ENCODE peak calls at places on chromosomes 1 and 21, in six cellular contexts. Y is GM12878, F is upper lobe of left lung, R is HepG2, G is K562, H is HCT116. A is an unnamed sample.

GRCh38 chr21:46036696-46037337 is 55.2 kb downstream of the COL6A1 start:
- ATAC-seq in Y (no peak), F (peak), G (no peak), H (no peak), R (no peak), A (no peak)

GRCh38 chr21:41444703-41445464 is 18.8 kb downstream of the MX1 start:
- ATAC-seq in G (no peak), H (no peak), Y (no peak), R (no peak), F (no peak), A (no peak)

GRCh38 chr21:29893687-29894086 is 46.1 kb downstream of the GRIK1 start:
- ATAC-seq in R (no peak), H (no peak), Y (no peak), G (no peak), F (peak), A (no peak)

GRCh38 chr1:101238041-101238515 is 1.3 kb downstream of the S1PR1 start:
- ATAC-seq in F (no peak), R (no peak), H (no peak), G (no peak), Y (peak), A (no peak)

GRCh38 chr1:165876121-165876520 is 48.7 kb downstream of the UCK2 start:
- ATAC-seq in Y (peak), G (no peak), F (no peak), R (no peak), H (no peak), A (no peak)

GRCh38 chr1:155773221-155773620 is 83.8 kb downstream of the GON4L start:
- ATAC-seq in F (no peak), R (no peak), H (no peak), Y (no peak), G (no peak), A (no peak)

GRCh38 chr1:223007935-223008334 is 135.1 kb downstream of the TLR5 start:
- ATAC-seq in H (no peak), F (no peak), R (no peak), G (no peak), Y (no peak), A (no peak)

GRCh38 chr1:182061597-182061996 is at the start of gene ZNF648:
- ATAC-seq in F (no peak), Y (no peak), H (peak), G (peak), R (peak), A (no peak)

GRCh38 chr1:43171876-43172531 is at the start of the genes CFAP57 and EBNA1BP2:
- ATAC-seq in R (peak), F (peak), G (peak), H (peak), Y (peak), A (peak)

GRCh38 chr21:27269646-27270045 is 302.8 kb upstream of the ADAMTS5 start:
- ATAC-seq in Y (no peak), G (no peak), R (no peak), H (no peak), F (no peak), A (peak)

GRCh38 chr1:181676269-181676668 is 193.0 kb downstream of the CACNA1E start:
- ATAC-seq in G (peak), R (peak), Y (peak), H (peak), F (no peak), A (no peak)

GRCh38 chr21:17537299-17537698 is 24.5 kb downstream of the CXADR start:
- ATAC-seq in Y (no peak), H (no peak), F (no peak), G (no peak), R (no peak), A (no peak)

GRCh38 chr21:27700974-27701614 is 734.2 kb upstream of the ADAMTS5 start:
- ATAC-seq in R (peak), G (peak), Y (peak), F (no peak), H (no peak), A (peak)

GRCh38 chr1:99758073-99758511 is 8.3 kb downstream of the FRRS1 start:
- ATAC-seq in Y (peak), G (peak), R (no peak), H (peak), F (no peak), A (no peak)

GRCh38 chr1:234933031-234933430 is 195.6 kb downstream of the TOMM20 start:
- ATAC-seq in Y (peak), R (peak), G (peak), F (no peak), H (peak), A (no peak)

GRCh38 chr1:193951989-193952388 is 765.6 kb upstream of the B3GALT2 start:
- ATAC-seq in Y (no peak), G (no peak), H (no peak), R (peak), F (no peak), A (peak)

GRCh38 chr1:212828395-212828794 is 19.1 kb downstream of the SPATA45 start:
- ATAC-seq in F (no peak), R (peak), H (no peak), Y (no peak), G (no peak), A (no peak)

GRCh38 chr1:111792249-111792648 is 36.5 kb downstream of the DDX20 start:
- ATAC-seq in H (no peak), G (peak), R (peak), F (no peak), Y (no peak), A (no peak)

GRCh38 chr1:7172804-7173203 is 387.6 kb downstream of the CAMTA1 start:
- ATAC-seq in R (no peak), Y (no peak), H (no peak), F (no peak), G (no peak), A (no peak)

GRCh38 chr21:37459575-37459974 is 93.0 kb downstream of the DYRK1A start:
- ATAC-seq in F (no peak), H (no peak), G (no peak), R (no peak), Y (no peak), A (no peak)

GRCh38 chr1:61064673-61065072 is 17.7 kb upstream of the NFIA start:
- ATAC-seq in H (no peak), R (no peak), G (no peak), F (no peak), Y (no peak), A (no peak)

GRCh38 chr1:33170351-33171274 is 11.2 kb downstream of the TRIM62 start:
- ATAC-seq in Y (no peak), F (no peak), H (no peak), R (no peak), G (no peak), A (peak)

GRCh38 chr1:206674745-206675175 is 9.9 kb upstream of the MAPKAPK2 start:
- ATAC-seq in R (no peak), H (peak), G (no peak), Y (no peak), F (peak), A (peak)

GRCh38 chr1:179969962-179970361 is 15.4 kb downstream of the CEP350 start:
- ATAC-seq in F (no peak), Y (no peak), R (no peak), G (no peak), H (no peak), A (peak)

GRCh38 chr1:204065174-204065985 is 7.5 kb upstream of the SOX13 start:
- ATAC-seq in G (no peak), F (no peak), R (peak), H (peak), Y (no peak), A (peak)

GRCh38 chr1:46749403-46749802 is 30.5 kb upstream of the EFCAB14 start:
- ATAC-seq in Y (no peak), G (no peak), F (no peak), H (no peak), R (no peak), A (peak)

GRCh38 chr1:165857046-165857801 is 29.8 kb downstream of the UCK2 start:
- ATAC-seq in H (no peak), Y (peak), R (peak), F (no peak), G (peak), A (no peak)

GRCh38 chr1:186904361-186904760 is 75.6 kb downstream of the PLA2G4A start:
- ATAC-seq in R (no peak), Y (no peak), G (no peak), H (no peak), F (no peak), A (no peak)

GRCh38 chr1:117371436-117372151 is 4.3 kb downstream of the MAN1A2 start:
- ATAC-seq in H (no peak), R (peak), G (peak), Y (peak), F (no peak), A (no peak)

GRCh38 chr1:98045211-98046030 is 124.6 kb upstream of the DPYD start:
- ATAC-seq in Y (no peak), F (peak), G (no peak), H (no peak), R (peak), A (no peak)

GRCh38 chr1:178168535-178168934 is 74.6 kb downstream of the RASAL2 start:
- ATAC-seq in R (no peak), Y (peak), H (no peak), G (no peak), F (no peak), A (no peak)

GRCh38 chr1:40663324-40664166 is 1.9 kb downstream of the RIMS3 start:
- ATAC-seq in G (no peak), R (no peak), H (no peak), Y (no peak), F (no peak), A (no peak)

GRCh38 chr1:209768354-209768774 is 12.5 kb downstream of the TRAF3IP3 start:
- ATAC-seq in G (no peak), Y (peak), R (no peak), F (peak), H (no peak), A (no peak)

GRCh38 chr1:147156643-147157042 is 15.6 kb downstream of the PRKAB2 start:
- ATAC-seq in F (no peak), Y (no peak), R (no peak), G (peak), H (no peak), A (no peak)

GRCh38 chr1:15137807-15138206 is 15.7 kb upstream of the TMEM51 start:
- ATAC-seq in G (no peak), Y (peak), F (no peak), R (no peak), H (no peak), A (no peak)
- TF ChIP-seq POLR2AphosphoS5 in G (no peak), Y (no peak), F (no peak), R (no peak), H (no peak), A (no peak)

GRCh38 chr1:9239622-9240401 is 5.2 kb downstream of the H6PD start:
- ATAC-seq in F (peak), G (no peak), Y (peak), R (peak), H (no peak), A (peak)

GRCh38 chr1:9244501-9245229 is 10.1 kb downstream of the H6PD start:
- ATAC-seq in F (peak), G (no peak), R (no peak), Y (no peak), H (no peak), A (no peak)

GRCh38 chr1:9241891-9242290 is 7.3 kb downstream of the H6PD start:
- ATAC-seq in G (no peak), H (no peak), Y (no peak), F (no peak), R (no peak), A (peak)

GRCh38 chr1:9240914-9241820 is 6.6 kb downstream of the H6PD start:
- ATAC-seq in H (no peak), G (no peak), F (no peak), Y (no peak), R (no peak), A (no peak)

DNA sequence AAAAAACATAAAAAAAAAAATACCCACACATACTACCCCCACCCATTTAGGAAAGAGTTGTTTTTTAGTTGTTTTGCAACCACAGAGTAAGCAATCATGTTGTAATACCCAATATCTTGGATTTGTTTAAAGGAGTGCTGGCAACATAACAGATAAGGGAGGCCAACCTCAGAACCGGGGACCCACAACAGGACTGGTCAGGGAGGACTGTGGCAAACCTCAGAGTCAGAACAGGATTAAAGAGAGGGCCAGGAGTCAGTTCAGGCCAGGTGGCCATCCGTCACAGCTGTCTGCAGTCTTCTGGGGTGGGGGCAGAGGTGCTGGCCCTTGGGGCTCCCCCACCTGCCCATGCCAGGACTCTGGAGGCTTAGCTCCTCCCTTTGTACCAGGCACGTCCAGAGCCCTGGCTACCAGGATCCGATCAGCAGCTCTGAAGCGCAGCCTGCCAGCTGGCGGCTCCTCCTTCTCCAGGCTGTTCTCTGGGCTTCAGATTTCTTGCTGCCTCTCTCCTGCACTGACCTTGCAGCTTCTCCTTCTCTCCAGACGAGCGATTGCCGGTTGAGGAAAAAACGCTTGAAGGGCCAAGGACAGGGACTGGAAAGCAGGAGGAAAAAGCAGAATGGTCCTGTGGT is 7.9 kb downstream of the H6PD start:
- ATAC-seq in F (peak), Y (no peak), H (no peak), G (no peak), R (peak), A (peak)
- TF ChIP-seq POLR2A in F (peak), Y (no peak), H (no peak), G (no peak), R (no peak), A (no peak)

GRCh38 chr21:44908908-44909307 is 11.8 kb downstream of the ITGB2 start:
- ATAC-seq in R (no peak), F (no peak), Y (no peak), G (no peak), H (no peak), A (no peak)

GRCh38 chr21:44907966-44908364 is 12.7 kb downstream of the ITGB2 start:
- ATAC-seq in F (peak), H (no peak), G (peak), Y (peak), R (no peak), A (peak)

GRCh38 chr21:44905725-44906084 is 15.0 kb downstream of the ITGB2 start:
- ATAC-seq in Y (no peak), H (no peak), R (no peak), G (no peak), F (peak), A (no peak)

GRCh38 chr21:44908496-44908895 is 12.2 kb downstream of the ITGB2 start:
- ATAC-seq in F (no peak), Y (no peak), H (no peak), R (no peak), G (no peak), A (no peak)

DNA sequence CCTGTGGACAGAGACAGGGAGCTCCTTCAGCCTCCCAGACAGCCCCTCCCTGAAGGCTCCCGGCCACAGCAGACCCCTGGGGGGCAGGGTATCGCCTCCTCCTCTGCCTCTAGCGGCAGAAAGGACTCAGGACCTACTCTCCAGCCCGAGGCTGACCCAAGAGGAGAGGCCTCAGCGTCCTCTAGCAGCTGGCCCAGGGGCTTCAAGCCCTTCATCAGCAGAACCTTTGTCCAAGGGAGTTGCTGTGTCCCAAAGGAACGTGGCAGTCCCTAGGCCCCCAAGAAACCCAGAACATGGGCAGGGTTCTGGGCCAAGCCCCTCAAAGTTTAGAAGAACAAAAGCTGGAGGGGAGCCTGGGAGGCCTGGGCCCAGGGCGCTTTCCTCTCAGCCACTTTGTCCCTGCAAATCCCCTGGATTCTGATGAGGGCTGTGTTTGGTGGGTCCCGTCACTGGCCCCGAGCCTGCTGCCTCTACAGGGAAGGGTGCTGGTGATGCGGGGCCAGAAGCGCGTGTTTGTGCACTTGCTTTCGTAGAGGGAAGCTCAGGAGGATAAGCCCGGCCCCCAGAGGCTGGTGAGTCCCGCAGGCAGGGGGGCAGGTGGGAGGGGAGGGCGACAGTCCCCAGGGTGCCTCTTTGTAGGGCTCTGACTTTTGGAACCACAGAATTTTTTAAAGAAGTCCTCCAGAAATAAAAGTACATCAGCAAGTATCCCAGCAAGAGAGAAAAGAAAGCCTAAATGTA is 13.3 kb downstream of the ITGB2 start:
- ATAC-seq in F (no peak), R (peak), H (no peak), G (peak), Y (peak), A (no peak)
- TF ChIP-seq POLR2AphosphoS5 in F (no peak), R (no peak), H (no peak), G (no peak), Y (no peak), A (no peak)

GRCh38 chr1:19311931-19312781 is at the start of the genes AKR7A2 and SLC66A1:
- ATAC-seq in F (peak), Y (peak), G (peak), H (peak), R (peak), A (peak)
- TF ChIP-seq POLR2A in F (peak), Y (peak), G (peak), H (peak), R (peak), A (peak)

DNA sequence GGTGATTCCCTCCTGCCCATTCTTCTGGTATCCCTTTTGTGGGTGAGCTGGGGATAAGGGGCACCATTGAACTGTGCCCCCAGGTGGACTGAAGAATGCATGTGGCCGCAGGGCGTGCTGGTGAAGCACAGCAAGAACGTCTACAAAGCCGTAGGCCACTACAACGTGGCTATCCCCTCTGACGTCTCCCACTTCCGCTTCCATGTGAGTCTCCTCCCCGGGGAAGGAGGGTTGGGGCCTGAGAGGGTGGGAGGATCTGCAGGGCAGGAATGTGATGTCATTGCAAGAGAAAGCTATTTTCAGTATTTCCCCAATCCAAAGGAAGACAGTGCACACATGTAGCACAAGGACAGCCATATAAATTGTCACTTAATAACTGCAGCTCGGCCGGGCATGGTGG is 7.5 kb upstream of the KPNA6 start:
- ATAC-seq in G (no peak), F (no peak), Y (no peak), H (no peak), R (no peak), A (peak)
- TF ChIP-seq POLR2AphosphoS5 in G (no peak), F (no peak), Y (no peak), H (no peak), R (no peak), A (no peak)

DNA sequence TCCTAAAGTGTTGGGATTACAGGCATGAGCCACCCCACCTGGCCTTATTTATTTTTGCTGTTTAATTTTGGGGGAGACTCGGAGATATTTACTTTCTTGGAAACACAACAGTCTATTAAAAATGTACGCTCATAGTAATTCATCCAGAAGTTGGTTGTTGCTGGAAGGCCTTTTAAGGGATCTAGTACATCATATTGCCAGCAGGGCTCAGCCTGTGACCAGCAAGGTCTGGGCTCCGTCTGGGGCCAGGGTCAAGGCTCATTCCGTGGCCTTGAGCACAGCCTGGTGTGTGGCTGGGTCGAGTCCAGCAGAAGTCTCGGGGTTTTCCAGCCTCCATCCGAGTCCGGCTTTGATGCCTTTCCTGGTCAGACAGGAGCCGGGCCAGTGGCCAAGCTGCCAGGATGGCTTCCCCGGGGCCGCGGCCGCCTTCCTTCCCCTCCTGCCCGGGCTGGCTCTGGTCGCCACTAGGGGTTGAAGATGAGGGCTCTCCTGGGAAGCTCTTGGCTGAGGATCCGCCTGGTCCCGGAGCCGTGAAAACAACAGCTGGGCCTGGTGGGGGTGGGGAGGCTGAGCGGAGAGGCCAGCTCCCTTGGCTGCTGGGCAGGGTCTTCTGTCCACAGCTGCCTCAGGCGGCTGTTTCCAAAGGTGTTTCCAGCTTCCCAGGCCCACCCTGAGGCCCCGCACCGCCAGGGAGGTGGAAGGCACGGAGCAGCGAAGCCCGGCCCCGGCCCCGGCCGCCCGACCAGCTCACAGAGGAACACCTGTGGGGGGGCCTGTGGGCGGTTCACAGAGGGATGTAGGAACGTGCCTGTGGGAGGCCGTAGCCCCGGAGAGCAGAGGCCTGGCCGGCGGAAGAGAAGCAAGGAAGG is 5.1 kb upstream of the VWA1 start:
- ATAC-seq in Y (no peak), F (peak), R (peak), G (no peak), H (no peak), A (peak)
- TF ChIP-seq POLR2A in Y (no peak), F (peak), R (no peak), G (no peak), H (no peak), A (no peak)

A was measured in gastroesophageal sphincter.